ENCODE peak calls at places on chromosomes 4 and X, in seven cellular contexts. One of them, this sample, is unnamed.

GRCh38 chr4:165382640-165383039 is 3.8 kb downstream of the CPE start:
- DNase-seq in neuronal stem cell: no peak
- DNase-seq in mesenchymal stem cell: no peak
- DNase-seq in H9: no peak
- DNase-seq in mesendoderm: no peak
- DNase-seq in H1: no peak
- DNase-seq in trophoblast cell: no peak
- DNase-seq in this sample: no peak

GRCh38 chr4:1080432-1080831 is 32.9 kb downstream of the RNF212 start:
- DNase-seq in H9: no peak
- DNase-seq in H1: no peak
- DNase-seq in neuronal stem cell: no peak
- DNase-seq in mesendoderm: no peak
- DNase-seq in trophoblast cell: no peak
- DNase-seq in mesenchymal stem cell: no peak
- DNase-seq in this sample: no peak

GRCh38 chrX:123884809-123885408 is 25.1 kb downstream of the XIAP start:
- DNase-seq in trophoblast cell: peak
- DNase-seq in mesendoderm: peak
- DNase-seq in mesenchymal stem cell: peak
- DNase-seq in H9: no peak
- DNase-seq in H1: no peak
- DNase-seq in neuronal stem cell: peak
- DNase-seq in this sample: peak

GRCh38 chr4:81814909-81815539 is 343.3 kb upstream of the RASGEF1B start:
- DNase-seq in trophoblast cell: no peak
- DNase-seq in neuronal stem cell: no peak
- DNase-seq in mesendoderm: no peak
- DNase-seq in H9: no peak
- DNase-seq in mesenchymal stem cell: no peak
- DNase-seq in H1: no peak
- DNase-seq in this sample: no peak

GRCh38 chrX:100872161-100872560 is 2.0 kb downstream of the NOX1 start:
- DNase-seq in trophoblast cell: no peak
- DNase-seq in mesenchymal stem cell: no peak
- DNase-seq in neuronal stem cell: no peak
- DNase-seq in H9: no peak
- DNase-seq in H1: no peak
- DNase-seq in mesendoderm: no peak
- DNase-seq in this sample: peak

GRCh38 chr4:48129307-48130014 is 4.6 kb downstream of the TXK start:
- DNase-seq in H9: no peak
- DNase-seq in mesendoderm: peak
- DNase-seq in trophoblast cell: no peak
- DNase-seq in neuronal stem cell: no peak
- DNase-seq in H1: no peak
- DNase-seq in mesenchymal stem cell: no peak
- DNase-seq in this sample: no peak

GRCh38 chr4:48963042-48963679 is 22.9 kb upstream of the CWH43 start:
- DNase-seq in H1: peak
- DNase-seq in mesenchymal stem cell: peak
- DNase-seq in neuronal stem cell: peak
- DNase-seq in mesendoderm: peak
- DNase-seq in H9: peak
- DNase-seq in trophoblast cell: peak
- DNase-seq in this sample: peak

GRCh38 chr4:46931981-46932380 is 22.9 kb upstream of the COX7B2 start:
- DNase-seq in neuronal stem cell: peak
- DNase-seq in mesendoderm: peak
- DNase-seq in H1: no peak
- DNase-seq in H9: peak
- DNase-seq in trophoblast cell: no peak
- DNase-seq in mesenchymal stem cell: peak
- DNase-seq in this sample: peak

GRCh38 chrX:40380649-40381488 is 199.9 kb upstream of the ATP6AP2 start:
- DNase-seq in H1: no peak
- DNase-seq in trophoblast cell: no peak
- DNase-seq in H9: no peak
- DNase-seq in mesenchymal stem cell: no peak
- DNase-seq in mesendoderm: no peak
- DNase-seq in neuronal stem cell: no peak
- DNase-seq in this sample: no peak

GRCh38 chrX:50881028-50881427 is 29.5 kb upstream of the BMP15 start:
- DNase-seq in H1: no peak
- DNase-seq in H9: no peak
- DNase-seq in trophoblast cell: no peak
- DNase-seq in mesendoderm: no peak
- DNase-seq in mesenchymal stem cell: no peak
- DNase-seq in neuronal stem cell: no peak
- DNase-seq in this sample: no peak

GRCh38 chrX:108439434-108439883 is at the start of gene COL4A5:
- DNase-seq in H9: peak
- DNase-seq in mesendoderm: peak
- DNase-seq in H1: peak
- DNase-seq in neuronal stem cell: peak
- DNase-seq in trophoblast cell: peak
- DNase-seq in mesenchymal stem cell: peak
- DNase-seq in this sample: peak

GRCh38 chr4:20764353-20764752 is 64.1 kb downstream of the PACRGL start:
- DNase-seq in mesendoderm: no peak
- DNase-seq in trophoblast cell: no peak
- DNase-seq in H9: no peak
- DNase-seq in mesenchymal stem cell: peak
- DNase-seq in H1: no peak
- DNase-seq in neuronal stem cell: no peak
- DNase-seq in this sample: peak

GRCh38 chr4:141810702-141811365 is 174.5 kb downstream of the IL15 start:
- DNase-seq in mesenchymal stem cell: no peak
- DNase-seq in mesendoderm: no peak
- DNase-seq in trophoblast cell: no peak
- DNase-seq in H1: no peak
- DNase-seq in H9: no peak
- DNase-seq in neuronal stem cell: no peak
- DNase-seq in this sample: no peak

GRCh38 chrX:39591099-39591498 is 506.7 kb downstream of the BCOR start:
- DNase-seq in mesenchymal stem cell: no peak
- DNase-seq in H1: no peak
- DNase-seq in neuronal stem cell: no peak
- DNase-seq in mesendoderm: no peak
- DNase-seq in H9: no peak
- DNase-seq in trophoblast cell: peak
- DNase-seq in this sample: no peak

GRCh38 chrX:134484039-134484438 is 24.1 kb downstream of the HPRT1 start:
- DNase-seq in mesenchymal stem cell: peak
- DNase-seq in mesendoderm: peak
- DNase-seq in H9: no peak
- DNase-seq in trophoblast cell: no peak
- DNase-seq in H1: no peak
- DNase-seq in neuronal stem cell: peak
- DNase-seq in this sample: peak

GRCh38 chr4:29278580-29278979 is 1441.6 kb upstream of the PCDH7 start:
- DNase-seq in H9: no peak
- DNase-seq in neuronal stem cell: no peak
- DNase-seq in H1: no peak
- DNase-seq in mesenchymal stem cell: peak
- DNase-seq in mesendoderm: no peak
- DNase-seq in trophoblast cell: no peak
- DNase-seq in this sample: peak

GRCh38 chr4:164396439-164396838 is 357.5 kb upstream of the SMIM31 start:
- DNase-seq in mesendoderm: peak
- DNase-seq in mesenchymal stem cell: no peak
- DNase-seq in H9: no peak
- DNase-seq in neuronal stem cell: no peak
- DNase-seq in trophoblast cell: no peak
- DNase-seq in H1: no peak
- DNase-seq in this sample: no peak

GRCh38 chr4:69689530-69690111 is 36.6 kb upstream of the UGT2A1 start:
- DNase-seq in H9: no peak
- DNase-seq in trophoblast cell: no peak
- DNase-seq in mesenchymal stem cell: peak
- DNase-seq in mesendoderm: peak
- DNase-seq in neuronal stem cell: peak
- DNase-seq in H1: no peak
- DNase-seq in this sample: peak

GRCh38 chrX:7925867-7926472 is 1.2 kb downstream of the PNPLA4 start:
- DNase-seq in mesenchymal stem cell: peak
- DNase-seq in H9: peak
- DNase-seq in trophoblast cell: peak
- DNase-seq in H1: peak
- DNase-seq in mesendoderm: peak
- DNase-seq in neuronal stem cell: peak
- DNase-seq in this sample: peak

GRCh38 chrX:46268429-46268828 is 276.8 kb downstream of the ZNF674 start:
- DNase-seq in mesenchymal stem cell: no peak
- DNase-seq in H1: no peak
- DNase-seq in mesendoderm: no peak
- DNase-seq in neuronal stem cell: no peak
- DNase-seq in trophoblast cell: no peak
- DNase-seq in H9: no peak
- DNase-seq in this sample: no peak

GRCh38 chrX:30521440-30522182 is 56.0 kb downstream of the TASL start:
- DNase-seq in H1: no peak
- DNase-seq in H9: no peak
- DNase-seq in trophoblast cell: peak
- DNase-seq in mesenchymal stem cell: peak
- DNase-seq in neuronal stem cell: no peak
- DNase-seq in mesendoderm: peak
- DNase-seq in this sample: peak

GRCh38 chr4:159052315-159052714 is 50.6 kb upstream of the RAPGEF2 start:
- DNase-seq in H1: no peak
- DNase-seq in H9: no peak
- DNase-seq in mesendoderm: no peak
- DNase-seq in mesenchymal stem cell: no peak
- DNase-seq in trophoblast cell: no peak
- DNase-seq in neuronal stem cell: no peak
- DNase-seq in this sample: no peak

GRCh38 chr4:79198886-79199591 is 126.8 kb downstream of the NAA11 start:
- DNase-seq in H9: no peak
- DNase-seq in H1: no peak
- DNase-seq in neuronal stem cell: no peak
- DNase-seq in mesenchymal stem cell: no peak
- DNase-seq in trophoblast cell: no peak
- DNase-seq in mesendoderm: peak
- DNase-seq in this sample: no peak

GRCh38 chrX:68307767-68308166 is 125.5 kb downstream of the OPHN1 start:
- DNase-seq in mesenchymal stem cell: peak
- DNase-seq in trophoblast cell: peak
- DNase-seq in H9: no peak
- DNase-seq in mesendoderm: no peak
- DNase-seq in neuronal stem cell: no peak
- DNase-seq in H1: no peak
- DNase-seq in this sample: peak

GRCh38 chr4:144338834-144339233 is 198.3 kb upstream of the GYPA start:
- DNase-seq in H1: no peak
- DNase-seq in mesendoderm: peak
- DNase-seq in trophoblast cell: peak
- DNase-seq in H9: no peak
- DNase-seq in mesenchymal stem cell: no peak
- DNase-seq in neuronal stem cell: no peak
- DNase-seq in this sample: no peak

GRCh38 chrX:74270393-74270792 is 33.6 kb upstream of the ZCCHC13 start:
- DNase-seq in mesendoderm: no peak
- DNase-seq in H9: no peak
- DNase-seq in H1: no peak
- DNase-seq in mesenchymal stem cell: no peak
- DNase-seq in trophoblast cell: no peak
- DNase-seq in neuronal stem cell: no peak
- DNase-seq in this sample: no peak
- H3K18ac ChIP-seq in mesendoderm: no peak
- H3K18ac ChIP-seq in H9: no peak
- H3K18ac ChIP-seq in H1: no peak
- H3K18ac ChIP-seq in mesenchymal stem cell: no peak
- H3K18ac ChIP-seq in trophoblast cell: no peak
- H3K18ac ChIP-seq in neuronal stem cell: no peak
- H3K18ac ChIP-seq in this sample: no peak

DNA sequence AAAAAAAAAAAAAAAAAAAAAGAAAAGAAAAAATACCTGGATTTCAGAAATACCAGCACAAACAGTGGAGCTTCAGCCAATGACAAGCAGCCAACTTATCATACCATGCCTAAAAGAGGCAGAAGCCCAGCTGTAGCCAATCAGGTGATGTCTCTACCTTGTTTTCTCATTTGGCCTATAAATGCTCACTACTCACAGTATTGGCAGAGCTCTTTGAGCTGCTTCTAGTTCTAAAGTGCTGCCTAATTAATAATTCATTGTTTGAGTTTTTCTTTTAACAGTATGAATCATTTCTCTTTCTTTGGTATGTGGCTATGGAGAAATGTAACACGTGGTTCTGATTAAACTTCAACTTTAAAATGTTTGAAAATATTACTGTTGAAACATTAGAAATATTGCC is 188.8 kb upstream of the TECRL start:
- DNase-seq in mesendoderm: no peak
- DNase-seq in H1: no peak
- DNase-seq in mesenchymal stem cell: no peak
- DNase-seq in neuronal stem cell: no peak
- DNase-seq in H9: no peak
- DNase-seq in trophoblast cell: no peak
- DNase-seq in this sample: no peak
- H3K18ac ChIP-seq in mesendoderm: no peak
- H3K18ac ChIP-seq in H1: no peak
- H3K18ac ChIP-seq in mesenchymal stem cell: no peak
- H3K18ac ChIP-seq in neuronal stem cell: no peak
- H3K18ac ChIP-seq in H9: no peak
- H3K18ac ChIP-seq in trophoblast cell: no peak
- H3K18ac ChIP-seq in this sample: no peak

DNA sequence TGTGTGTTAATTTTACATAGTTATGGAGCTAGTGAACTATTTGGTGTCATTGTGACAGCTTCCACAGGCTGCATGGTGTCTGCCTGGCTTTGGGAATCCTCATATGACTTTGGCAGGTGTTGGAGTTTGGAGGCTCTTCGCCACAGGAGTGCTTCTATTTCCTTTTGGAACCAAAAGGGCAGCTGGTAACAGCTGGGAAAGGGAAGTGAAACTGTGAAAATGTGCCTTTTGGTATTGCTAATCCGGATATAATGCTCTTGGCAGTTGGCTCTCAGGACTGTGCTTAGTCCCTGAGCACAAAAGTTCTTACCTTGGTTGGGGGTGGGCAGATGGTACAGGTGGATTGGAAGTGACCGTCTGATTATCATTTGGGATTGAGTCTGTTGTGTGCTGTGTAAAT is 18.1 kb downstream of the OFD1 start:
- DNase-seq in H1: no peak
- DNase-seq in neuronal stem cell: no peak
- DNase-seq in H9: no peak
- DNase-seq in mesenchymal stem cell: no peak
- DNase-seq in trophoblast cell: no peak
- DNase-seq in mesendoderm: no peak
- DNase-seq in this sample: no peak
- H3K18ac ChIP-seq in H1: no peak
- H3K18ac ChIP-seq in neuronal stem cell: no peak
- H3K18ac ChIP-seq in H9: no peak
- H3K18ac ChIP-seq in mesenchymal stem cell: no peak
- H3K18ac ChIP-seq in trophoblast cell: no peak
- H3K18ac ChIP-seq in mesendoderm: no peak
- H3K18ac ChIP-seq in this sample: no peak

DNA sequence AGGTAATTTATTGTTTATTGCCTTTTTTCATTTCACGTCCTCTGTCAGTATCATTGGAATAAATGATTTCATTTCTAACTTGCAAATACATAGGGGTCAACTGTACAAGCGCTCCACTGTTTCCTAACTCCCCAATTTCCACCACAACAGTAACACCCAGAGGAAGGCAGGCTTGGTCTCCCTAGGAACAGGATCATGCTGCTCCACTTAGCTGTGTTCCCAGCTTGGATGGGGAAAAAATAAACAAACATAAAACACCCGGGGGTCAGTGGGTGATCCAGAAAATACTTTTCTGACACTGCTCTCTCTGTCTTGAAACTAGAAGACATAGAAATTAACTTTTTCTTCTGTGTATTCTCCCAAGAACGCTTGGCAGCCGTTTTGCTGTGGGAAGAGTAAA is 772.5 kb downstream of the TRIML1 start:
- DNase-seq in mesendoderm: no peak
- DNase-seq in neuronal stem cell: no peak
- DNase-seq in H9: no peak
- DNase-seq in mesenchymal stem cell: no peak
- DNase-seq in trophoblast cell: no peak
- DNase-seq in H1: no peak
- DNase-seq in this sample: no peak
- H3K18ac ChIP-seq in mesendoderm: no peak
- H3K18ac ChIP-seq in neuronal stem cell: no peak
- H3K18ac ChIP-seq in H9: no peak
- H3K18ac ChIP-seq in mesenchymal stem cell: no peak
- H3K18ac ChIP-seq in trophoblast cell: no peak
- H3K18ac ChIP-seq in H1: no peak
- H3K18ac ChIP-seq in this sample: no peak